ENCODE peak calls at places on chromosomes 12 and 14, in seven cellular contexts. H, Q, E, J, Z, C and A are unnamed samples. For H3K27me3 and H3K4me1, the result is how much of the 10 kb centered on the place peaks cover.

GRCh38 chr12:11576104-11576503 is 73.4 kb upstream of the ETV6 start:
- DNase-seq in H (no peak), Q (no peak), E (no peak), J (no peak), Z (no peak), C (peak), A (peak)

GRCh38 chr12:40054554-40055226 is 51.2 kb downstream of the SLC2A13 start:
- DNase-seq in H (no peak), Q (no peak), E (peak), J (peak), Z (no peak), C (peak), A (peak)

GRCh38 chr12:100484178-100484886 is 10.7 kb downstream of the NR1H4 start:
- DNase-seq in H (no peak), Q (no peak), E (no peak), J (no peak), Z (no peak), C (no peak), A (no peak)

GRCh38 chr12:22527999-22528398 is 16.3 kb downstream of the C2CD5 start:
- DNase-seq in H (no peak), Q (no peak), E (no peak), J (no peak), Z (no peak), C (no peak), A (no peak)

GRCh38 chr12:7915911-7916403 is 20.0 kb downstream of the SLC2A3 start:
- DNase-seq in H (no peak), Q (no peak), E (no peak), J (no peak), Z (peak), C (no peak), A (no peak)

GRCh38 chr12:116033765-116034164 is 243.7 kb downstream of the MED13L start:
- DNase-seq in H (no peak), Q (no peak), E (no peak), J (no peak), Z (no peak), C (no peak), A (no peak)

GRCh38 chr12:159131-159782 is 54.7 kb downstream of the SLC6A12 start:
- DNase-seq in H (no peak), Q (no peak), E (no peak), J (no peak), Z (no peak), C (no peak), A (no peak)

GRCh38 chr12:70722584-70723343 is 85.5 kb upstream of the PTPRB start:
- DNase-seq in H (no peak), Q (no peak), E (no peak), J (no peak), Z (no peak), C (peak), A (no peak)

GRCh38 chr14:61662437-61663311 is 32.6 kb upstream of the HIF1A start:
- DNase-seq in H (no peak), Q (no peak), E (no peak), J (no peak), Z (peak), C (peak), A (no peak)

DNA sequence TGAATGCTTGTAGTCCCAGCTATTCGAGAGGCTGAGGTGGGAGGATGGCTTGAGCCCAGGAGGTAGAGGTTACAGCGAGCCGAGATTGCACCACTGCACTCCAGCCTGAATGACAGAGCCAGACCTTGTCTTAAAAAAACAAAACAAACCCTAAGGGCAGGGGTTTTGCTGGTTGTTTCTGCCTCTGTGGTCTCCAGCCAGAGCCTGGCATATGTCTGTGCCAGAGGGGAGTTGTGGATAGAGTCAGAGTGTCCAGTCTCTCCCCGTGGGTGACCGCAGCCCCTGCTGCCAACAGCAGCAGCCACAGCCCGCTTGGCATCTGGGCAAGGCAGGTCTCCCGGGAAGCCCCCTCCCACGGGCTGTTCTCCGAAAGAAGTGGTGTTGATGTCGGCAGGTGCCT is 37.6 kb downstream of the MVK start:
- DNase-seq in H (no peak), Q (no peak), E (no peak), J (no peak), Z (no peak), C (no peak), A (no peak)
- H3K27me3 ChIP-seq in H (under half), Q (under half), E (under half), J (under half), Z (under half), C (under half), A (under half)

DNA sequence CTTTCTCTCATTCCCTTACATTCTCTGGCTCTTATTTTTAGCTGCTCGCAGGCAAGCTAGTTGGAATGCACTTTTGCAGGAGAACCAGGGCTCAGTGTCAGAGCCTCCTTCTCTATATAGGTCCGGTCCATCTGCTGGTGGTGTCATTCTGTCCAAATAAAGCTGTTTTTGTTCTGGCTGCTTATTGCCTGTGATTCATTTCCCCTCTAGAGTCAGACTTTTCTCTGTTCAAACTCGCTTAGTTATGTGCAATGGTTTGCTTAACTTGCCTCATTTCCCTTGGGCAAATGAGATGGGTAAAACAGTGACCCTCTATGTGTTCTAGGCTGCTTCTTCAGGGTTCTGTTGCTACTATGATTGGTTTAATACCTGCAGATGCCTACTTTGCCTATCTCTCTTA is 2.9 kb downstream of the SMARCD1 start:
- DNase-seq in H (no peak), Q (no peak), E (no peak), J (peak), Z (no peak), C (no peak), A (no peak)
- H3K4me3 ChIP-seq in H (no peak), Q (no peak), E (no peak), J (no peak), Z (no peak), C (no peak), A (no peak)

DNA sequence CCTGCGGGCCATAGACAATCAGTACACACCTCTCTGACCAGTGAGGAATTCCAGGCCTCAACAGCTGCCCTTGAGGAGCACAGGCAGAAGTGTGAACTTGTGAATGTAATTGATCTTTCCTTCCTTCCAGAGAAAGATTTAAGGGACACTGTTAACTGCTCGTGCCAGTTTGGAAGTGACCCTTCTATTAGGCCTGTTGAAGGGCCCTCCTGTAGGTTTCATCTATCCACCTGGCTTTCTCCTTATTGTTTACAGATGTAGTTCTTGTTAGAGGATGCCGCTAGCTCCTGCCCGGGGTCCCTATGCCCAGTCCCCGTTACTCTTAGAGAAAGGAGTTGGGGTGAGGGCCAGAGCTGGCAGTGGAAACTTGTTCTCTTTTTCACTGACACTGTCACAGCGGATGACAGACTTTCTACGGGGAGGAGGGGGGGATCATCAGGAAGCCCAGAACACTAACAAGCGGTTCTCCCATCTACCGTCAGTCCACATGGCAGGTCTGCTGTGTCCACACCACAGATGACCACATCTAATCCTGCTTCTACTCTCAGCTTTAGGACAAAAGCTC is 42.6 kb downstream of the SH2B3 start:
- DNase-seq in H (no peak), Q (no peak), E (no peak), J (no peak), Z (peak), C (no peak), A (peak)
- H3K4me1 ChIP-seq in H (under half), Q (half or more), E (half or more), J (under half), Z (under half), C (half or more), A (under half)

DNA sequence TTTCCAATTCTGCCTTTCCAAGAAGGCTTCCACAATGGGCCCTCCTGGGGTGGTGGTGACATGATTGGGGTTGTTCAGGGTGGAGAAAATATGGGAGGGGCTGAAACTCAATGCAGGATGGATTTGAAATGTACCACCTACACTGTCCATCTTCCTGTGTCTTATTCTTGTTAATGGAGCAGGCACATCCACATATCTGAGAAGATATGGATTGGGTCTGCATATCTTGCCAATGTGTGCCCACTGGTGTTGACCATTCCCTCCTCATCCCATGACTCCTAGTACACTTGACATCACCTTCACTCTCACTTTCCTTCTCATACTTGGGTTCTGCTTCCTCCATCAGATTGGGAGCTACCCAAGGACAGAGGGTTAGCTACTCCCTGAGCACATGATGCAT is 7.2 kb downstream of the KRT76 start:
- DNase-seq in H (no peak), Q (no peak), E (no peak), J (no peak), Z (no peak), C (no peak), A (no peak)
- H3K27me3 ChIP-seq in H (under half), Q (under half), E (under half), J (under half), Z (under half), C (under half), A (under half)

GRCh38 chr14:75003250-75004027 is 718 bp downstream of the EIF2B2 start:
- DNase-seq in H (no peak), Q (no peak), E (no peak), J (no peak), Z (no peak), C (no peak), A (no peak)

GRCh38 chr14:75005357-75005756 is 2.6 kb downstream of the EIF2B2 start:
- DNase-seq in H (no peak), Q (no peak), E (no peak), J (no peak), Z (no peak), C (no peak), A (no peak)

GRCh38 chr14:75002392-75003249 is at the start of gene EIF2B2:
- DNase-seq in H (peak), Q (peak), E (peak), J (peak), Z (peak), C (peak), A (peak)

GRCh38 chr14:75001261-75001660 is 1.5 kb upstream of the EIF2B2 start:
- DNase-seq in H (no peak), Q (no peak), E (no peak), J (no peak), Z (no peak), C (no peak), A (no peak)

GRCh38 chr14:75001899-75002298 is 822 bp upstream of the EIF2B2 start:
- DNase-seq in H (no peak), Q (no peak), E (no peak), J (no peak), Z (no peak), C (no peak), A (no peak)
- H3K4me3 ChIP-seq in H (no peak), Q (peak), E (no peak), J (peak), Z (peak), C (peak), A (peak)

GRCh38 chr12:121712462-121713256 is at the start of gene TMEM120B:
- DNase-seq in H (peak), Q (peak), E (peak), J (peak), Z (peak), C (peak), A (peak)
- H3K4me1 ChIP-seq in H (under half), Q (under half), E (under half), J (under half), Z (under half), C (under half), A (under half)

GRCh38 chr14:23663127-23663526 is 27.0 kb downstream of the DHRS2 start:
- DNase-seq in H (no peak), Q (no peak), E (no peak), J (no peak), Z (no peak), C (no peak), A (no peak)
- H3K27me3 ChIP-seq in H (under half), Q (under half), E (under half), J (under half), Z (under half), C (under half), A (under half)

DNA sequence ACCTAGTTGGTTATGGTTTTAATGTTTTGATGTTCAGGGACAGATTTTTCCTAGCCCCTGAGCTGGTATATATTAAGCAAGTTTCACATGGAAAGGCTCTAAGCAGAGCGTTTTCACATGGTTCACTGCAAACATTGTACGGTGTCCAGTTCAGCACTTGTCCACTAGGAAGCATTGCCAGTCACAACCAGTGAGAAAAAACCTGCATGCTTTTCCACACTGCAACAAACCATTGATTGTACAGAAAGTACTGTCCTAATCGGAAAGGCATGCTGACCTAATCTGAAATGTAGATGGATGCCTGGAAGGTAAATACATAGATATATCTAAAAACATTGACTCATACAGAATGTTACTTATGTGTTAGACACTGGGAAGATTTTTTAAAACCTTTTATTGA is 25.0 kb upstream of the NPAS3 start:
- DNase-seq in H (no peak), Q (no peak), E (no peak), J (no peak), Z (no peak), C (no peak), A (no peak)
- H3K4me3 ChIP-seq in H (no peak), Q (no peak), E (no peak), J (no peak), Z (no peak), C (no peak), A (no peak)